ENCODE peak calls at places on chromosomes 13 and 19, in four cellular contexts. H is HepG2, I is GM12878, Q is H1. P is an unnamed sample.

GRCh38 chr13:39405107-39405506 is 197.9 kb downstream of the LHFPL6 start:
- DNase-seq in H (no peak), I (no peak), Q (no peak), P (no peak)

GRCh38 chr13:80374453-80374852 is 33.5 kb upstream of the SPRY2 start:
- DNase-seq in Q (no peak), H (no peak), I (no peak), P (no peak)

GRCh38 chr19:15501596-15501995 is 6.7 kb upstream of the CYP4F22 start:
- DNase-seq in H (no peak), Q (no peak), I (no peak), P (no peak)

GRCh38 chr13:104314926-104315535 is 1248.8 kb upstream of the SLC10A2 start:
- DNase-seq in Q (no peak), H (no peak), I (no peak), P (no peak)

GRCh38 chr13:44300895-44301638 is 72.6 kb upstream of the SERP2 start:
- DNase-seq in I (peak), Q (no peak), H (no peak), P (no peak)

GRCh38 chr19:50432658-50433057 is at the start of gene MYBPC2:
- DNase-seq in I (no peak), Q (no peak), H (no peak), P (no peak)

GRCh38 chr13:89822467-89822866 is 1525.0 kb upstream of the MIR17HG start:
- DNase-seq in I (no peak), Q (no peak), H (no peak), P (no peak)

GRCh38 chr19:1259206-1259872 is 9.8 kb upstream of the CIRBP start:
- DNase-seq in Q (no peak), H (peak), I (peak), P (no peak)

GRCh38 chr19:3932931-3933810 is at the start of gene NMRK2:
- DNase-seq in I (no peak), H (no peak), Q (peak), P (no peak)

GRCh38 chr13:101730420-101731000 is 278.0 kb downstream of the ITGBL1 start:
- DNase-seq in H (no peak), I (no peak), Q (no peak), P (no peak)

GRCh38 chr19:2061093-2061935 is 10.3 kb upstream of the MKNK2 start:
- DNase-seq in H (peak), I (peak), Q (peak), P (peak)

GRCh38 chr13:92677571-92677970 is 549.0 kb upstream of the GPC6 start:
- DNase-seq in I (no peak), Q (no peak), H (no peak), P (peak)

GRCh38 chr13:76886005-76886291 is 257 bp downstream of the KCTD12 start:
- DNase-seq in H (no peak), Q (no peak), I (no peak), P (no peak)

GRCh38 chr19:6424939-6425731 is 524 bp upstream of the KHSRP start:
- DNase-seq in H (peak), I (peak), Q (peak), P (peak)

GRCh38 chr19:7792286-7792685 is 29.2 kb downstream of the CLEC4M start:
- DNase-seq in I (no peak), H (no peak), Q (no peak), P (no peak)

GRCh38 chr13:41144576-41144975 is 12.0 kb upstream of the KBTBD6 start:
- DNase-seq in I (no peak), H (no peak), Q (no peak), P (no peak)

GRCh38 chr13:50213526-50213925 is 198.3 kb downstream of the KCNRG start:
- DNase-seq in I (no peak), H (no peak), Q (no peak), P (no peak)

GRCh38 chr13:74867460-74867859 is 614.5 kb downstream of the TBC1D4 start:
- DNase-seq in Q (no peak), I (no peak), H (no peak), P (no peak)

GRCh38 chr13:46010148-46010547 is 42.4 kb downstream of the ZC3H13 start:
- DNase-seq in H (no peak), I (no peak), Q (no peak), P (peak)

GRCh38 chr13:109989155-109989554 is 202.8 kb upstream of the IRS2 start:
- DNase-seq in Q (no peak), I (no peak), H (no peak), P (no peak)

GRCh38 chr19:49977111-49977510 is 16.1 kb upstream of the SIGLEC11 start:
- DNase-seq in H (no peak), I (no peak), Q (no peak), P (no peak)

GRCh38 chr13:95564948-95565347 is 12.4 kb downstream of the CLDN10 start:
- DNase-seq in I (no peak), Q (no peak), H (no peak), P (no peak)

GRCh38 chr19:53982056-53982455 is 9.4 kb upstream of the CACNG6 start:
- DNase-seq in I (no peak), H (no peak), Q (no peak), P (no peak)

GRCh38 chr13:66958611-66959010 is 271.5 kb downstream of the PCDH9 start:
- DNase-seq in H (no peak), I (no peak), Q (no peak), P (no peak)

GRCh38 chr19:16025108-16026101 is 50.9 kb upstream of the TPM4 start:
- DNase-seq in Q (no peak), I (no peak), H (peak), P (peak)

GRCh38 chr13:46749951-46750350 is 47.0 kb downstream of the ESD start:
- DNase-seq in H (no peak), Q (no peak), I (no peak), P (no peak)

GRCh38 chr13:59658736-59659330 is 504.9 kb downstream of the DIAPH3 start:
- DNase-seq in H (no peak), I (no peak), Q (no peak), P (no peak)

GRCh38 chr19:10701955-10702307 is 692 bp downstream of the QTRT1 start:
- DNase-seq in H (peak), Q (no peak), I (no peak), P (peak)

GRCh38 chr19:4064551-4065260 is 2.0 kb downstream of the ZBTB7A start:
- DNase-seq in Q (no peak), H (no peak), I (no peak), P (no peak)

GRCh38 chr19:21569497-21569870 is 64.1 kb downstream of the ZNF429 start:
- DNase-seq in I (no peak), H (no peak), Q (no peak), P (no peak)

GRCh38 chr13:88622362-88622973 is 951.3 kb downstream of the SLITRK5 start:
- DNase-seq in Q (no peak), I (no peak), H (no peak), P (no peak)

DNA sequence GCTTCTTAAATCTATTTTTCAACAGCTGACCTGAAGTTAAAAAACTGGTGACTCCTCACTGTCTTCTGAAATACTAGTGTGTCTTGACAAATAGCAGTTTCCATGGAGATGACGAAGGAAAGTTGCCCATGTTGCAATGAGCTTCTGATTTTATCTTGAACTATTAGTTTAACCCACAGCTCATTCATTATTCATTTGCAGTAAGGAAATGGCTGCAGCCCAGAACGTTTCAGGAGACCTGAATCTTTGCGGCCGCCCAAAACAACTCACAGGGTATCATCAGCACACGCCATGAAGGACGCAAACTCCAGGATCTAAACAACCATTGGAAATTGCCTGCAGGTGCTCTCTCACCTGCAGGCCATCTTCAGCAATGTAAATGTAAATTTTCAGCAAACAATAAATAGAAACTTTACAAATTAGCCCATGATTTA is 142.5 kb downstream of the DCLK1 start:
- DNase-seq in I (no peak), Q (no peak), H (no peak), P (no peak)
- TF ChIP-seq SP1 in I (no peak), Q (no peak), H (no peak), P (no peak)

GRCh38 chr13:31627097-31627496 is 112.2 kb upstream of the RXFP2 start:
- DNase-seq in H (no peak), Q (no peak), I (no peak), P (no peak)
- TF ChIP-seq SUZ12 in H (no peak), Q (no peak), I (no peak), P (no peak)

DNA sequence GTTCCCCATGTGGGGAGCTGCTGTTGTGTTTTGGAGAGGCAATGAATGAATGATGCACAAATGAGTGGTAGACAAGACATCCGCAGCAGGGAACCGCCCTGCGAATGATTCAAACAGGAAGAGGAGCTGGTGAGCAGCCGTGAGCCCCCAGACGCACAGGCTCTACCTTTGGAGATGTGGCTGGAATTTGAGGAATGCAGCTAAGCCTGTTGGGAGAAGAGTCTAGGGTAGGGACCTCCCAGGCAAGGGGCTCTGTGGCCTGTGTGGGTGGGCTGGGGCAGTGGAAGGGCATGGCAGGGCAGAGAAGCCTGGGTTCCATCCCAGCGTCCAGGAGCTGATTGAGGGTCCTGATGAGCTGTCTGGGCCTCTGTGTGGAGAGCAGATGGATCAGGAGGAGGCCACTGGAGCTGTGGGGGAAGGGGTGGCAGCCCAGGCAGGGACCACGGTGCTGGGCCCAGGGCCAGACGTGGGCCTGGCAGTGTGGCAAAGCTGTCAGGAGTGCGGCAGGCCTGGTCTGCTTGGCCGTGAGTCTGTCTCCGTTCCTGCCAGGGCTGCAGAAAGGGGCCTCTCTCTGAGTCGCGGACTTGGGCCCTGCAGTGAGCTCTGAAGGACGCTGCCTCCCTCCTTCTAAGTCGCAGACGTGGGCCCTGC is 41.8 kb upstream of the DCUN1D2 start:
- DNase-seq in H (no peak), I (no peak), Q (peak), P (no peak)
- TF ChIP-seq SP1 in H (no peak), I (no peak), Q (peak), P (no peak)

DNA sequence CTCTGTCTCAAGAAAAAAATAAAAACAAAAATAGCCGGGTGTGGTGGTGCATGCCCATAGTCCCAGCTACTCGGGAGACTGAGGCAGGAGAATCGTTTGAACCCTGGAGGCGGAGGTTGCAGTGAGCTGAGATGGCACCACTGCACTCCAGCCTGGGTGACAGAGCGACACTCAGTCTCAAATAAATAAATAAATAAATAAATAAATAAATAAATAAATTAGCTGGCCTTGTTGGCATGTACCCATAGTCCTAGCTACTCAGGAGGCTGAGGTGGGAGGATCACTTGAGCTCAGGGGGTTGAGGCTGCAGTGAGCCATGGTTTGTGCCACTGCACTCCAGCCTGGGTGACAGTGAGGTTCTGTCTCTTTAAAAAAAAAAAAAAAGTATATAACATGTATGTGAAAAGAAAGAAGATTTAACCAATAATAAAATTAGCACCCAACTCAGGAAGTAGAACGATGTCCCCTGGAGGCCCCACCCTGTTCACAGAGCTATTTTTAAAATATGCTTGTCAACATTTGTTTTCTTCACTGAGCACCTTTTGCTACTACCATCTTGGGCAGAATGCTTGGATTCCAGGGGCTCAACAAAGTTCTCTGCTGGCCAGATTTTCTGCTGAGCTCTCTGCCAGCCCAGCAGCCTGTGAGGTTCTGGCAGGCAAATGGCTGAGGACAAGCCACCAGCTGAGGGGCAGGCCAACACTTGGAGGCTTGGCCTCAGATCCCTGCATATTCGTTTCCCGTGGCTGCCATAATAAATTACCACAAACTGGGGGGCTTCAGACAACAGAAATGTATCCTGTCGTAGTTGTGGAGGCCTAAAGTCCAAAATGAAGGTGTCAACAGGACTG is 5.1 kb downstream of the SLC25A42 start:
- DNase-seq in I (peak), Q (no peak), H (no peak), P (no peak)
- TF ChIP-seq SUZ12 in I (no peak), Q (no peak), H (no peak), P (no peak)

GRCh38 chr13:32840840-32841713 is 175.1 kb upstream of the KL start:
- DNase-seq in H (no peak), Q (no peak), I (peak), P (no peak)

GRCh38 chr13:32850311-32851052 is 165.7 kb upstream of the KL start:
- DNase-seq in H (no peak), Q (no peak), I (no peak), P (no peak)

GRCh38 chr13:32846556-32846955 is 169.7 kb upstream of the KL start:
- DNase-seq in Q (peak), I (no peak), H (no peak), P (no peak)

GRCh38 chr13:32849369-32849768 is 166.9 kb upstream of the KL start:
- DNase-seq in Q (no peak), H (no peak), I (no peak), P (no peak)

GRCh38 chr13:32846020-32846451 is 170.2 kb upstream of the KL start:
- DNase-seq in I (no peak), H (no peak), Q (no peak), P (no peak)
- TF ChIP-seq SP1 in I (no peak), H (no peak), Q (no peak), P (no peak)

GRCh38 chr13:94325148-94325528 is 154.3 kb downstream of the DCT start:
- DNase-seq in I (no peak), Q (no peak), H (no peak), P (no peak)

GRCh38 chr13:94325660-94326059 is 153.8 kb downstream of the DCT start:
- DNase-seq in H (no peak), Q (no peak), I (no peak), P (no peak)

GRCh38 chr13:94328336-94329041 is 151.0 kb downstream of the DCT start:
- DNase-seq in I (no peak), H (no peak), Q (no peak), P (no peak)

GRCh38 chr13:94329277-94329676 is 150.2 kb downstream of the DCT start:
- DNase-seq in I (no peak), Q (no peak), H (no peak), P (no peak)

GRCh38 chr13:94327318-94327717 is 152.2 kb downstream of the DCT start:
- DNase-seq in H (no peak), Q (no peak), I (peak), P (no peak)
- TF ChIP-seq SUZ12 in H (no peak), Q (no peak), I (no peak), P (no peak)

GRCh38 chr19:12782174-12782423 is 6.7 kb upstream of the HOOK2 start:
- DNase-seq in H (no peak), I (no peak), Q (no peak), P (no peak)

GRCh38 chr19:12784394-12784870 is 6.9 kb upstream of the JUNB start:
- DNase-seq in I (no peak), H (no peak), Q (no peak), P (no peak)

GRCh38 chr19:12783226-12783848 is 7.9 kb upstream of the JUNB start:
- DNase-seq in H (no peak), Q (no peak), I (no peak), P (no peak)

GRCh38 chr19:12783849-12784393 is 7.4 kb upstream of the JUNB start:
- DNase-seq in H (peak), I (no peak), Q (no peak), P (no peak)

GRCh38 chr19:12782424-12783225 is 7.3 kb upstream of the HOOK2 start:
- DNase-seq in H (no peak), Q (no peak), I (no peak), P (no peak)
- TF ChIP-seq SP1 in H (peak), Q (peak), I (peak), P (no peak)

GRCh38 chr19:37989855-37990254 is 82.8 kb downstream of the SIPA1L3 start:
- DNase-seq in H (no peak), Q (peak), I (no peak), P (no peak)
- TF ChIP-seq SUZ12 in H (no peak), Q (no peak), I (no peak), P (no peak)

GRCh38 chr19:55250262-55251036 is 8.4 kb downstream of the PPP6R1 start:
- DNase-seq in Q (no peak), I (no peak), H (no peak), P (no peak)

GRCh38 chr19:55249841-55250240 is 9.0 kb downstream of the PPP6R1 start:
- DNase-seq in Q (no peak), I (no peak), H (no peak), P (no peak)

GRCh38 chr19:55253264-55253663 is 5.6 kb downstream of the PPP6R1 start:
- DNase-seq in Q (no peak), I (no peak), H (no peak), P (no peak)

GRCh38 chr19:55252760-55253159 is 6.1 kb downstream of the PPP6R1 start:
- DNase-seq in Q (no peak), I (no peak), H (no peak), P (no peak)

GRCh38 chr19:55251296-55252081 is 7.3 kb downstream of the PPP6R1 start:
- DNase-seq in H (no peak), I (no peak), Q (no peak), P (no peak)
- TF ChIP-seq SP1 in H (no peak), I (no peak), Q (no peak), P (no peak)

GRCh38 chr19:38905186-38905539 is 5.4 kb downstream of the NFKBIB start:
- DNase-seq in Q (no peak), I (no peak), H (no peak), P (no peak)

GRCh38 chr19:38907227-38907626 is 4.8 kb downstream of the CCER2 start:
- DNase-seq in H (no peak), I (no peak), Q (no peak), P (no peak)

GRCh38 chr19:38908854-38909253 is 3.1 kb downstream of the CCER2 start:
- DNase-seq in Q (no peak), I (no peak), H (no peak), P (no peak)

GRCh38 chr19:38905620-38906019 is 5.9 kb downstream of the NFKBIB start:
- DNase-seq in H (no peak), I (no peak), Q (no peak), P (no peak)

GRCh38 chr19:38907670-38908069 is 4.3 kb downstream of the CCER2 start:
- DNase-seq in Q (no peak), H (no peak), I (no peak), P (no peak)
- TF ChIP-seq SUZ12 in Q (no peak), H (no peak), I (no peak), P (no peak)